ENCODE peak calls at places on chromosomes 5 and 9, in eight cellular contexts. I, V, B, Y, F, C, A and M are unnamed samples.

GRCh38 chr5:42090162-42090561 is 165.1 kb downstream of the FBXO4 start:
- DNase-seq in I (no peak), Y (no peak), B (no peak), F (no peak), A (no peak), C (no peak), V (no peak), M (no peak)

GRCh38 chr5:64635056-64635686 is 55.1 kb upstream of the SHISAL2B start:
- DNase-seq in F (peak), I (no peak), B (peak), C (peak), V (no peak), Y (no peak), A (no peak), M (peak)

GRCh38 chr5:142748568-142749249 is 21.5 kb upstream of the ARHGAP26 start:
- DNase-seq in F (no peak), V (no peak), A (no peak), I (peak), C (no peak), Y (peak), B (no peak), M (no peak)

GRCh38 chr5:350355-350754 is 28.8 kb downstream of the AHRR start:
- DNase-seq in B (no peak), C (no peak), V (no peak), I (no peak), Y (no peak), A (no peak), F (no peak), M (no peak)

GRCh38 chr5:55613112-55613868 is 78.5 kb upstream of the PLPP1 start:
- DNase-seq in V (no peak), Y (no peak), I (no peak), A (no peak), F (no peak), C (no peak), B (no peak), M (no peak)

GRCh38 chr5:1749346-1750124 is 50.1 kb downstream of the MRPL36 start:
- DNase-seq in Y (no peak), C (no peak), F (no peak), B (no peak), I (no peak), A (no peak), V (peak), M (no peak)

GRCh38 chr5:1476967-1477310 is 31.7 kb upstream of the SLC6A3 start:
- DNase-seq in V (no peak), C (no peak), A (no peak), B (no peak), Y (peak), F (no peak), I (no peak), M (no peak)

GRCh38 chr5:178468196-178468685 is 122.0 kb downstream of the COL23A1 start:
- DNase-seq in F (no peak), Y (no peak), C (no peak), V (no peak), A (no peak), I (no peak), B (no peak), M (no peak)

GRCh38 chr5:148387325-148387724 is 3.6 kb downstream of the FBXO38 start:
- DNase-seq in Y (no peak), I (no peak), F (peak), V (no peak), C (peak), A (no peak), B (peak), M (no peak)

GRCh38 chr5:173328896-173329369 is 719 bp upstream of the STC2 start:
- DNase-seq in I (no peak), A (no peak), B (peak), F (peak), Y (no peak), C (peak), V (no peak), M (no peak)

GRCh38 chr5:72604111-72604792 is 97.0 kb upstream of the ZNF366 start:
- DNase-seq in A (no peak), I (no peak), V (no peak), C (peak), B (peak), Y (no peak), F (peak), M (no peak)

GRCh38 chr5:67680109-67680508 is 483.5 kb upstream of the CD180 start:
- DNase-seq in A (no peak), V (no peak), B (peak), F (no peak), C (no peak), Y (no peak), I (no peak), M (no peak)

GRCh38 chr9:26502311-26502710 is 390.3 kb downstream of the CAAP1 start:
- DNase-seq in B (no peak), F (no peak), I (no peak), Y (no peak), C (no peak), A (no peak), V (no peak), M (no peak)

GRCh38 chr5:54522080-54522479 is 4.5 kb downstream of the SNX18 start:
- DNase-seq in I (no peak), B (no peak), F (no peak), A (no peak), Y (no peak), V (no peak), C (no peak), M (no peak)
- H3K4me3 ChIP-seq in I (peak), B (no peak), F (peak), A (no peak), Y (peak), V (peak), C (peak), M (no peak)

GRCh38 chr9:2597483-2597882 is 24.1 kb upstream of the VLDLR start:
- DNase-seq in A (no peak), C (peak), I (no peak), B (peak), Y (no peak), V (no peak), F (peak), M (no peak)
- TF ChIP-seq CTCF in A (no peak), C (no peak), I (no peak), B (no peak), Y (no peak), V (no peak), F (peak), M (no peak)

GRCh38 chr9:86690034-86690433 is 257.3 kb downstream of the GAS1 start:
- DNase-seq in B (no peak), C (no peak), F (no peak), A (no peak), I (no peak), Y (no peak), V (no peak), M (no peak)

GRCh38 chr9:86700601-86701000 is 246.7 kb downstream of the GAS1 start:
- DNase-seq in A (no peak), B (peak), Y (peak), C (no peak), V (no peak), I (peak), F (peak), M (peak)

DNA sequence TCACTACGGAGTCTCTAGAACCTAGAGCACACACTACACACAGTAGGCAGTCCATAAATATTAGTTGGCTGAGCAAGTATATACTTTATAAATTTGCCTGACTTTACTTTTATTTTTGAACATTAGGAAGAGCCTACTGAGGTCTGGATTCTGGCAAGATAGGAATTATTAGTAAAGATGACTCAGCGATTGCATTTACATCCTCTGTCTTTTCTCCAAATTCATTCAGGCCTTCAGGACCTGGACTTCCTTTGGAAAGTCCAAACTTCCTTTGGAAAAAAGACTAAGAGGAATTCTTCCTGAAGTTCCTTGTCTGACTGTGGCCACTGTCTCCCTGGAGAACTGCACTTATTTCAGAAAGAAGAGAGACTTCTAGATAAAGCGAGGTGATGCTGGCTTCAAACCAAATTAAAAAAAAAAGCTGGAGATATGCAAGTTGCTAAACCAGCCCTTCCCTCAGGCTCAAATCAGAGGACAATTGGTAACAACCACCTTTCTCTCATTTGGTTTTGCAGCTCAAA is 251.3 kb downstream of the GAS1 start:
- DNase-seq in F (peak), C (no peak), I (no peak), V (no peak), Y (no peak), A (no peak), B (peak), M (no peak)
- H3K4me3 ChIP-seq in F (no peak), C (no peak), I (no peak), V (no peak), Y (no peak), A (no peak), B (no peak), M (no peak)

GRCh38 chr9:132787748-132788159 is 90.3 kb downstream of the AK8 start:
- DNase-seq in Y (no peak), I (no peak), F (no peak), V (no peak), C (no peak), B (no peak), A (no peak), M (no peak)
- TF ChIP-seq CTCF in Y (no peak), I (no peak), F (no peak), V (no peak), C (no peak), B (no peak), A (no peak), M (no peak)

DNA sequence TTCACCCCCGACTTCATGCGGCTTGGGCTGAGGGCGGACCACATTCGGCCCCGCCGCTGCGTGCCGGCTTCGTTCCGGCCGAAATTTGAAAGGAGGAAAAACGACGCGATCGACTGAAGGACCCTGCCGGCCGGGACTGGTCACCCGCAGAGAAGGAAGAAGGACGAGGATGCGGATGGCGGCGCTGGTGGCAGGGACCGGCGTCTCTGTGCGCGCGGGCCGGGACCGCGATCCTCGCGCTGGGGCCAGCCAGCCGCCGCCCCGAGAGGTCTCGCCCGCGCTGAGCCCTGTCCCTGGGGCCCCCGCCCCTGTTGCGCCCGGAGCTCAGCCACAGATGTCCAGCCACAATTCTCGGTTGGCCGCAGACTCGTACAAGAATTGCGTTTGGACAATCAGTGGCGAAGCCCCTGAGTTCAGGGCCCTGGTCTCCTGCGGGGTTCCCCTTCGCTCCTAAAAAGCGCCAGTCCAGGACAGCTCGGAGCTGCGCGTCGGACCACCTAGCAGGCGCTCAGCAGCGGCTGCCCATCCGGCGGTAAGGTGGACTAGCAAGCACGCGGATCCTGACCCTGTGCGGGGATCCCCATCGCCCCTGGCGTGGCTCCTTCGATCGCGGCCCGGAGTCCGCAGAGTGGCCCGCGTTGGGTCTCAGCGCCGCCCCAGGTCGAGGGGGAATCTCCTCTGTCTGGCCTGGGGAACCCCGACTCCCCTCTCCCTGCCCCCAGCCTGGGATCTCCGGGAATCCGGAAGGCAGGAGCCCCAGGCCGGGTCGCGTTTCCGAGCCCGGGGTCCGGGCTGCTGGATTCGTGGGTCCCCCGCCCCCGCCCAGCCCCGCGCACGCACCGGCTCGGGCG is 21.4 kb downstream of the URM1 start:
- DNase-seq in F (no peak), B (no peak), C (no peak), I (no peak), A (no peak), Y (no peak), V (no peak), M (no peak)
- H3K4me3 ChIP-seq in F (peak), B (no peak), C (no peak), I (no peak), A (no peak), Y (no peak), V (no peak), M (no peak)

GRCh38 chr9:75588808-75589207 is 301.7 kb upstream of the PCSK5 start:
- DNase-seq in B (no peak), V (no peak), F (no peak), A (no peak), C (no peak), I (no peak), Y (no peak), M (no peak)
- TF ChIP-seq CTCF in B (peak), V (no peak), F (no peak), A (no peak), C (no peak), I (no peak), Y (no peak), M (peak)